ENCODE peak calls at places on chromosomes 11 and 22, in nine cellular contexts. U is HFFc6; R is dorsolateral prefrontal cortex; G is stimulated activated CD8-positive, alpha-beta memory T cell treated with anti-CD3 and anti-CD28 coated beads, Interleukin-2, amount 100 ng/mL, for 1 hour; K is AML-193; H is RPMI7951; I is EL; T is T-helper 17 cell; P is activated T-cell treated with anti-CD3 and anti-CD28 coated beads, Interleukin-2, amount 50 U/mL, for 72 hours. D is an unnamed sample.

GRCh38 chr22:23772315-23773246 is at the start of gene MMP11:
- DNase-seq in I (peak), T (peak), H (peak), G (peak), U (no peak), P (peak), R (no peak), K (no peak), D (peak)

GRCh38 chr11:11989774-11990744 is 18.4 kb downstream of the DKK3 start:
- DNase-seq in R (no peak), G (no peak), H (no peak), K (no peak), P (no peak), U (no peak), I (no peak), T (no peak), D (no peak)

GRCh38 chr11:13382751-13383150 is 80.3 kb downstream of the BTBD10 start:
- DNase-seq in G (no peak), H (no peak), P (no peak), U (no peak), R (no peak), I (no peak), T (no peak), K (no peak), D (no peak)

GRCh38 chr11:45890886-45891550 is 5.6 kb downstream of the MAPK8IP1 start:
- DNase-seq in K (no peak), I (no peak), P (no peak), R (no peak), G (no peak), T (no peak), H (no peak), U (no peak), D (no peak)

GRCh38 chr11:105144887-105145286 is 5.3 kb upstream of the CARD18 start:
- DNase-seq in U (peak), R (no peak), H (peak), K (no peak), P (no peak), G (no peak), I (peak), T (no peak), D (no peak)

GRCh38 chr11:60345489-60345888 is 18.4 kb downstream of the MS4A6E start:
- DNase-seq in I (peak), H (no peak), K (peak), R (no peak), U (no peak), P (peak), G (no peak), T (no peak), D (no peak)

GRCh38 chr11:119484741-119485605 is 62.0 kb upstream of the THY1 start:
- DNase-seq in U (no peak), P (no peak), T (no peak), R (no peak), K (no peak), H (no peak), G (no peak), I (no peak), D (no peak)

GRCh38 chr22:41966607-41967240 is 2.5 kb upstream of the SEPTIN3 start:
- DNase-seq in I (peak), R (no peak), K (peak), U (peak), T (no peak), P (peak), G (no peak), H (peak), D (no peak)

GRCh38 chr11:73390601-73391565 is 14.7 kb downstream of the RELT start:
- DNase-seq in R (no peak), I (no peak), H (no peak), G (no peak), U (no peak), P (no peak), T (no peak), K (no peak), D (no peak)

GRCh38 chr11:65594991-65595920 is at the start of gene KCNK7:
- DNase-seq in R (no peak), P (no peak), I (no peak), K (no peak), G (no peak), U (no peak), T (no peak), H (no peak), D (no peak)

GRCh38 chr11:73971175-73971719 is 11.4 kb downstream of the UCP2 start:
- DNase-seq in G (no peak), K (no peak), P (no peak), U (no peak), T (no peak), H (no peak), R (no peak), I (no peak), D (no peak)

GRCh38 chr11:29750392-29750791 is 266.4 kb downstream of the KCNA4 start:
- DNase-seq in K (no peak), G (no peak), T (no peak), R (no peak), H (no peak), I (no peak), P (no peak), U (no peak), D (no peak)

GRCh38 chr11:61747389-61748285 is 4.8 kb upstream of the MYRF start:
- DNase-seq in I (peak), R (peak), K (peak), H (peak), U (peak), G (no peak), P (peak), T (no peak), D (peak)

GRCh38 chr11:75031224-75031753 is 42.6 kb downstream of the NEU3 start:
- DNase-seq in R (no peak), K (no peak), H (peak), T (no peak), P (no peak), U (peak), G (no peak), I (peak), D (no peak)

GRCh38 chr11:35248558-35249323 is 109.8 kb downstream of the CD44 start:
- DNase-seq in K (no peak), U (no peak), I (no peak), H (no peak), R (no peak), G (no peak), T (no peak), P (no peak), D (no peak)

GRCh38 chr11:17845431-17845881 is 110.9 kb downstream of the KCNC1 start:
- DNase-seq in K (no peak), P (no peak), T (no peak), U (peak), G (no peak), I (peak), R (no peak), H (peak), D (no peak)

GRCh38 chr11:29782447-29782846 is 234.4 kb downstream of the KCNA4 start:
- DNase-seq in U (no peak), T (no peak), K (no peak), I (no peak), G (no peak), R (no peak), P (no peak), H (peak), D (no peak)

GRCh38 chr11:12274558-12275197 is 102.7 kb upstream of the PARVA start:
- DNase-seq in G (no peak), P (peak), U (no peak), I (peak), H (no peak), R (peak), K (no peak), T (no peak), D (no peak)

GRCh38 chr22:44550666-44551491 is 52.8 kb upstream of the RTL6 start:
- DNase-seq in T (no peak), K (no peak), R (no peak), I (peak), U (peak), H (peak), G (no peak), P (peak), D (no peak)

GRCh38 chr11:123576082-123576481 is 78.3 kb downstream of the SCN3B start:
- DNase-seq in P (no peak), I (no peak), G (no peak), T (no peak), K (no peak), U (no peak), R (no peak), H (no peak), D (no peak)

GRCh38 chr11:1087961-1088926 is 13.6 kb downstream of the MUC2 start:
- DNase-seq in P (no peak), T (peak), R (peak), G (no peak), K (no peak), U (no peak), H (no peak), I (no peak), D (no peak)

GRCh38 chr11:26234451-26234850 is 97.5 kb upstream of the ANO3 start:
- DNase-seq in T (no peak), U (no peak), G (no peak), P (no peak), I (peak), K (no peak), R (no peak), H (no peak), D (no peak)

GRCh38 chr11:76025817-76026216 is 180.5 kb downstream of the WNT11 start:
- DNase-seq in T (no peak), I (no peak), H (no peak), U (no peak), P (no peak), G (no peak), R (no peak), K (no peak), D (no peak)

GRCh38 chr22:35739642-35740041 is 22.0 kb downstream of the APOL5 start:
- DNase-seq in H (no peak), R (no peak), U (no peak), T (no peak), G (no peak), I (peak), P (no peak), K (no peak), D (no peak)

GRCh38 chr11:62433553-62434301 is 14.9 kb downstream of the SCGB1A1 start:
- DNase-seq in R (no peak), T (no peak), P (no peak), U (no peak), G (no peak), I (no peak), K (no peak), H (no peak), D (no peak)

GRCh38 chr22:23306438-23306921 is 126.2 kb downstream of the BCR start:
- DNase-seq in G (no peak), K (no peak), R (no peak), T (no peak), U (peak), P (no peak), I (peak), H (peak), D (no peak)

GRCh38 chr11:132346558-132347148 is 976.2 kb downstream of the NTM start:
- DNase-seq in H (no peak), R (no peak), T (no peak), K (no peak), I (no peak), G (no peak), U (no peak), P (no peak), D (no peak)